ENCODE peak calls at places on chromosomes 13 and 19, in seven cellular contexts. K is SK-N-SH, D is GM12878, E is HepG2, G is GM12892, P is K562, H is H1. Y is an unnamed sample.
A peak's percentile ranks its signal among the peaks of the same experiment; 100 is the strongest.

GRCh38 chr19:35901854-35902661 is at the start of gene HCST:
- DNase-seq in K (no peak), D (no peak), E (no peak), G (no peak), P (no peak), H (no peak), Y (no peak)

GRCh38 chr13:80340643-80341097 is 256 bp downstream of the SPRY2 start:
- DNase-seq in K (no peak), D (no peak), E (peak; percentile 18), G (no peak), P (no peak), H (no peak), Y (no peak)

GRCh38 chr13:41634407-41634806 is 177.1 kb downstream of the RGCC start:
- DNase-seq in K (no peak), D (no peak), E (no peak), G (no peak), P (no peak), H (no peak), Y (no peak)

GRCh38 chr13:106561551-106562170 is 6.3 kb downstream of the ARGLU1 start:
- DNase-seq in K (no peak), D (peak; percentile 55), E (no peak), G (peak; percentile 16), P (no peak), H (no peak), Y (peak; percentile 14)

GRCh38 chr19:50702870-50703829 is 16.5 kb downstream of the SHANK1 start:
- DNase-seq in K (no peak), D (no peak), E (no peak), G (no peak), P (no peak), H (no peak), Y (no peak)

GRCh38 chr19:610801-611505 is 21.3 kb downstream of the HCN2 start:
- DNase-seq in K (peak; percentile 87), D (no peak), E (no peak), G (peak; percentile 74), P (peak; percentile 85), H (no peak), Y (peak; percentile 78)

GRCh38 chr13:37870895-37871550 is 1.5 kb upstream of the TRPC4 start:
- DNase-seq in K (no peak), D (no peak), E (no peak), G (no peak), P (no peak), H (no peak), Y (no peak)

GRCh38 chr19:13060233-13060963 is 42.3 kb downstream of the LYL1 start:
- DNase-seq in K (peak; percentile 75), D (no peak), E (peak; percentile 90), G (no peak), P (no peak), H (no peak), Y (no peak)

GRCh38 chr19:2084993-2085720 is 11.0 kb downstream of the MOB3A start:
- DNase-seq in K (peak; percentile 20), D (peak; percentile 96), E (no peak), G (peak; percentile 88), P (peak; percentile 70), H (no peak), Y (peak; percentile 80)

GRCh38 chr19:51158474-51159129 is 16.5 kb downstream of the SIGLEC7 start:
- DNase-seq in K (peak; percentile 47), D (no peak), E (peak; percentile 42), G (no peak), P (peak; percentile 73), H (peak; percentile 56), Y (no peak)

GRCh38 chr19:14116918-14117578 is 514 bp downstream of the PRKACA start:
- DNase-seq in K (peak; percentile 47), D (no peak), E (no peak), G (no peak), P (no peak), H (no peak), Y (no peak)

GRCh38 chr19:5050905-5051304 is 82.0 kb downstream of the KDM4B start:
- DNase-seq in K (no peak), D (no peak), E (no peak), G (no peak), P (no peak), H (no peak), Y (no peak)

GRCh38 chr13:113845055-113845454 is 18.8 kb downstream of the GAS6 start:
- DNase-seq in K (no peak), D (no peak), E (peak; percentile 31), G (no peak), P (no peak), H (no peak), Y (no peak)

GRCh38 chr13:72686766-72687165 is 40.7 kb downstream of the MZT1 start:
- DNase-seq in K (no peak), D (no peak), E (no peak), G (no peak), P (no peak), H (no peak), Y (no peak)

GRCh38 chr13:80082396-80083096 is 258.4 kb downstream of the SPRY2 start:
- DNase-seq in K (no peak), D (no peak), E (no peak), G (no peak), P (no peak), H (no peak), Y (no peak)

GRCh38 chr13:22229916-22230315 is 559.0 kb downstream of the FGF9 start:
- DNase-seq in K (no peak), D (no peak), E (no peak), G (no peak), P (no peak), H (no peak), Y (no peak)

GRCh38 chr13:33752631-33753030 is 65.3 kb upstream of the RFC3 start:
- DNase-seq in K (no peak), D (no peak), E (no peak), G (no peak), P (no peak), H (no peak), Y (no peak)

GRCh38 chr19:51448011-51448744 is 10.1 kb downstream of the SIGLEC8 start:
- DNase-seq in K (no peak), D (no peak), E (no peak), G (no peak), P (no peak), H (no peak), Y (no peak)

GRCh38 chr13:61410669-61411297 is 4.9 kb downstream of the PCDH20 start:
- DNase-seq in K (peak; percentile 44), D (no peak), E (peak; percentile 5), G (no peak), P (peak; percentile 4), H (no peak), Y (no peak)

GRCh38 chr13:29704648-29705047 is 109.2 kb upstream of the SLC7A1 start:
- DNase-seq in K (peak; percentile 64), D (no peak), E (no peak), G (no peak), P (no peak), H (no peak), Y (no peak)

GRCh38 chr13:29707876-29708543 is 112.5 kb upstream of the SLC7A1 start:
- DNase-seq in K (peak; percentile 41), D (no peak), E (peak; percentile 44), G (peak; percentile 22), P (peak; percentile 56), H (peak; percentile 59), Y (peak; percentile 39)

GRCh38 chr13:29703421-29703820 is 107.9 kb upstream of the SLC7A1 start:
- DNase-seq in K (no peak), D (no peak), E (no peak), G (no peak), P (no peak), H (no peak), Y (no peak)

GRCh38 chr13:29702912-29703351 is 107.4 kb upstream of the SLC7A1 start:
- DNase-seq in K (no peak), D (no peak), E (no peak), G (no peak), P (no peak), H (peak; percentile 27), Y (no peak)

DNA sequence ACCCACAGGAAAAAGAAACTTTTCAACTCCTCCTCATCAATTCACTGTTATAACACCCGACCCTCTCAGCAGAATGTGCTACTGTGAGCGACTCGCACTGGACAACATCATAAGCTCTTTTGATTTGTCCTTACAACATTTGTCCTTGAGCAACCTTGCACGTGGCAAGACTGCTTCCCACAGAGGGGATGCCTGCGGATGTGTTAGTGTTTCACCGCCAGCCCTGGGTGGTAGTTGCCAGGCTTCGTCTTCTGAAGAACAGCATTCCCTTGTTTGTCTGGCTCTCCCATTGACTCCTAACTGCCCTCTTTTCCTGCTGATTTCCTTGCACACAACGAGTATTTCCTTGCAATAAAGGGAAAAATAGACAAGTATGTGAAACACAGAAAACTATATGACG is 111.4 kb upstream of the SLC7A1 start:
- DNase-seq in K (no peak), D (no peak), E (no peak), G (no peak), P (no peak), H (no peak), Y (no peak)
- TF ChIP-seq POLR2AphosphoS5 in K (no peak), D (no peak), E (no peak), G (no peak), P (no peak), H (no peak), Y (no peak)

GRCh38 chr13:36814465-36814864 is 4.6 kb upstream of the RFXAP start:
- DNase-seq in K (no peak), D (no peak), E (no peak), G (no peak), P (peak; percentile 17), H (no peak), Y (no peak)
- TF ChIP-seq TAF1 in K (no peak), D (no peak), E (no peak), G (no peak), P (no peak), H (no peak), Y (no peak)

GRCh38 chr13:50573046-50573445 is 270.4 kb downstream of the DLEU7 start:
- DNase-seq in K (no peak), D (no peak), E (no peak), G (no peak), P (no peak), H (no peak), Y (no peak)
- TF ChIP-seq POLR2AphosphoS5 in K (no peak), D (no peak), E (no peak), G (no peak), P (no peak), H (no peak), Y (no peak)

GRCh38 chr13:39682788-39683187 is 27.3 kb downstream of the COG6 start:
- DNase-seq in K (no peak), D (peak; percentile 11), E (no peak), G (no peak), P (no peak), H (no peak), Y (no peak)
- TF ChIP-seq TAF1 in K (no peak), D (no peak), E (no peak), G (no peak), P (no peak), H (no peak), Y (no peak)

DNA sequence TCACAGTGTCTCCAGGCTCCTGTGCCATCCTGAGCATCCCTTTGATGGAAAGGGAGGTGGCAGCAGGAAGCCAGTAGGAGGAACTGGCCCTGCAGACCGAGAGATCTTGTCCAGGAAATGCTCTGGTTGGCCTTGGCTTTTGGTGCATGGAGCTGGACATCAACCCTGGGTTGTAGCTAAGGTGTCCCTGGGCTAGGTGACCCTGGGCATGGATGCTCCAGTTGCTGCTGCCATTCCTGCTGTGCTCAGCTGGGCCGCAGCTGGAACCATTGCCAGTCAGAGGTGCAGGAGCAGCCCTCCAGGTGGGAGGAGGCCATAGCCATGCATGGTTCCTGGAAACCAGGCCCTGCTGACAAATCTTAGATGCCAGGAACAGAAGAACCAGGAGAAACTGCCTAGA is 67.5 kb downstream of the ZNF98 start:
- DNase-seq in K (no peak), D (no peak), E (no peak), G (no peak), P (no peak), H (no peak), Y (no peak)
- TF ChIP-seq POLR2AphosphoS5 in K (no peak), D (no peak), E (no peak), G (no peak), P (no peak), H (no peak), Y (no peak)

GRCh38 chr19:34577531-34578101 is 96.1 kb downstream of the WTIP start:
- DNase-seq in K (peak; percentile 42), D (no peak), E (no peak), G (no peak), P (no peak), H (no peak), Y (no peak)
- TF ChIP-seq TAF1 in K (no peak), D (no peak), E (no peak), G (no peak), P (no peak), H (no peak), Y (no peak)